ENCODE peak calls at places on chromosome 14, in four cellular contexts. F is kidney tubule cell, R is NCI-H2081, C is PC-3. W is an unnamed sample.
A peak's percentile ranks its signal among the peaks of the same experiment; 100 is the strongest.

GRCh38 chr14:49954171-49954631 is 61.3 kb downstream of the ARF6 start:
- DNase-seq in F (peak; percentile 75), R (no peak), C (no peak), W (no peak)

GRCh38 chr14:84554136-84554535 is 975.8 kb upstream of the FLRT2 start:
- DNase-seq in F (no peak), R (no peak), C (no peak), W (no peak)

GRCh38 chr14:37551119-37551518 is 43.9 kb downstream of the FOXA1 start:
- DNase-seq in F (no peak), R (no peak), C (no peak), W (no peak)

GRCh38 chr14:73136085-73136386 is 271 bp upstream of the PSEN1 start:
- DNase-seq in F (no peak), R (no peak), C (no peak), W (no peak)

GRCh38 chr14:69666698-69667211 is 55.4 kb downstream of the SUSD6 start:
- DNase-seq in F (no peak), R (no peak), C (peak; percentile 80), W (no peak)

GRCh38 chr14:89137514-89138163 is 279.4 kb downstream of the FOXN3 start:
- DNase-seq in F (peak; percentile 97), R (no peak), C (peak; percentile 98), W (no peak)

GRCh38 chr14:58152569-58152857 is 500 bp upstream of the ARMH4 start:
- DNase-seq in F (no peak), R (no peak), C (peak; percentile 48), W (no peak)

GRCh38 chr14:52455291-52456088 is 96.8 kb downstream of the TXNDC16 start:
- DNase-seq in F (peak; percentile 60), R (no peak), C (peak; percentile 70), W (no peak)

GRCh38 chr14:90281261-90281660 is 24.9 kb downstream of the PSMC1 start:
- DNase-seq in F (peak; percentile 88), R (no peak), C (peak; percentile 76), W (no peak)

GRCh38 chr14:104114421-104115130 is 23.8 kb upstream of the KIF26A start:
- DNase-seq in F (no peak), R (no peak), C (no peak), W (no peak)

GRCh38 chr14:106840258-106840657 is 1313.9 kb downstream of the TMEM121 start:
- DNase-seq in F (no peak), R (no peak), C (no peak), W (peak; percentile 53)

GRCh38 chr14:51780741-51781140 is 79.7 kb upstream of the GNG2 start:
- DNase-seq in F (peak; percentile 14), R (no peak), C (peak; percentile 68), W (no peak)

GRCh38 chr14:104117341-104118005 is 20.9 kb upstream of the KIF26A start:
- DNase-seq in F (no peak), R (no peak), C (no peak), W (no peak)

GRCh38 chr14:103733651-103734050 is 18.0 kb downstream of the ZFYVE21 start:
- DNase-seq in F (peak; percentile 60), R (no peak), C (peak; percentile 39), W (no peak)

GRCh38 chr14:56131004-56131864 is 13.0 kb downstream of the PELI2 start:
- DNase-seq in F (no peak), R (peak; percentile 43), C (no peak), W (no peak)

GRCh38 chr14:91245029-91245428 is 525 bp upstream of the GPR68 start:
- DNase-seq in F (no peak), R (no peak), C (no peak), W (no peak)

GRCh38 chr14:104218361-104219180 is 80.2 kb downstream of the KIF26A start:
- DNase-seq in F (no peak), R (no peak), C (no peak), W (no peak)

GRCh38 chr14:52351561-52352491 is 37.7 kb downstream of the PTGER2 start:
- DNase-seq in F (peak; percentile 87), R (no peak), C (peak; percentile 57), W (no peak)

GRCh38 chr14:97776890-97777564 is 979.8 kb downstream of the VRK1 start:
- DNase-seq in F (no peak), R (no peak), C (peak; percentile 68), W (no peak)

GRCh38 chr14:98173291-98173690 is 1098.7 kb downstream of the BCL11B start:
- DNase-seq in F (no peak), R (no peak), C (no peak), W (no peak)

GRCh38 chr14:38201137-38201828 is 6.4 kb upstream of the SSTR1 start:
- DNase-seq in F (no peak), R (no peak), C (peak; percentile 81), W (no peak)

GRCh38 chr14:49897965-49898364 is 5.1 kb downstream of the ARF6 start:
- DNase-seq in F (no peak), R (no peak), C (peak; percentile 73), W (no peak)

GRCh38 chr14:50061664-50062437 is 54.5 kb downstream of the VCPKMT start:
- DNase-seq in F (peak; percentile 82), R (peak; percentile 31), C (peak; percentile 63), W (peak; percentile 71)

GRCh38 chr14:34087556-34087955 is 136.7 kb upstream of the EGLN3 start:
- DNase-seq in F (peak; percentile 90), R (no peak), C (no peak), W (no peak)

GRCh38 chr14:23929822-23930294 is 23.7 kb upstream of the DHRS4 start:
- DNase-seq in F (peak; percentile 66), R (peak; percentile 62), C (peak; percentile 86), W (peak; percentile 83)

GRCh38 chr14:105474478-105475268 is at the start of gene CRIP2:
- DNase-seq in F (peak; percentile 68), R (peak; percentile 75), C (peak; percentile 50), W (no peak)